ENCODE peak calls at places on chromosomes 3 and 15, in ten cellular contexts. One of them, this sample, is unnamed.

GRCh38 chr3:136725468-136725867 is 26.7 kb downstream of the STAG1 start:
- DNase-seq in T-helper 1 cell: no peak
- DNase-seq in ovary: no peak
- DNase-seq in iPS DF 6.9: no peak
- DNase-seq in fibroblast of pulmonary artery: no peak
- DNase-seq in dorsolateral prefrontal cortex: no peak
- DNase-seq in activated CD4-positive, alpha-beta T cell treated with anti-CD3 and anti-CD28 coated beads, Interleukin-2, amount 50 U/mL, for 1 hour: no peak
- DNase-seq in psoas muscle: no peak
- DNase-seq in KG1: no peak
- DNase-seq in LHCN-M2: no peak
- DNase-seq in this sample: no peak

GRCh38 chr3:18258492-18258891 is 166.6 kb downstream of the SATB1 start:
- DNase-seq in T-helper 1 cell: no peak
- DNase-seq in ovary: no peak
- DNase-seq in iPS DF 6.9: no peak
- DNase-seq in fibroblast of pulmonary artery: no peak
- DNase-seq in dorsolateral prefrontal cortex: no peak
- DNase-seq in activated CD4-positive, alpha-beta T cell treated with anti-CD3 and anti-CD28 coated beads, Interleukin-2, amount 50 U/mL, for 1 hour: no peak
- DNase-seq in psoas muscle: no peak
- DNase-seq in KG1: no peak
- DNase-seq in LHCN-M2: no peak
- DNase-seq in this sample: no peak

GRCh38 chr3:34020761-34021635 is 222.6 kb downstream of the PDCD6IP start:
- DNase-seq in T-helper 1 cell: no peak
- DNase-seq in ovary: no peak
- DNase-seq in iPS DF 6.9: no peak
- DNase-seq in fibroblast of pulmonary artery: no peak
- DNase-seq in dorsolateral prefrontal cortex: no peak
- DNase-seq in activated CD4-positive, alpha-beta T cell treated with anti-CD3 and anti-CD28 coated beads, Interleukin-2, amount 50 U/mL, for 1 hour: no peak
- DNase-seq in psoas muscle: no peak
- DNase-seq in KG1: peak
- DNase-seq in LHCN-M2: no peak
- DNase-seq in this sample: no peak

GRCh38 chr3:63413523-63413922 is 135.4 kb downstream of the SYNPR start:
- DNase-seq in T-helper 1 cell: no peak
- DNase-seq in ovary: no peak
- DNase-seq in iPS DF 6.9: peak
- DNase-seq in fibroblast of pulmonary artery: no peak
- DNase-seq in dorsolateral prefrontal cortex: no peak
- DNase-seq in activated CD4-positive, alpha-beta T cell treated with anti-CD3 and anti-CD28 coated beads, Interleukin-2, amount 50 U/mL, for 1 hour: no peak
- DNase-seq in psoas muscle: no peak
- DNase-seq in KG1: no peak
- DNase-seq in LHCN-M2: no peak
- DNase-seq in this sample: no peak

GRCh38 chr15:58243083-58243482 is 104.9 kb downstream of the AQP9 start:
- DNase-seq in T-helper 1 cell: no peak
- DNase-seq in ovary: no peak
- DNase-seq in iPS DF 6.9: no peak
- DNase-seq in fibroblast of pulmonary artery: no peak
- DNase-seq in dorsolateral prefrontal cortex: no peak
- DNase-seq in activated CD4-positive, alpha-beta T cell treated with anti-CD3 and anti-CD28 coated beads, Interleukin-2, amount 50 U/mL, for 1 hour: no peak
- DNase-seq in psoas muscle: no peak
- DNase-seq in KG1: no peak
- DNase-seq in LHCN-M2: no peak
- DNase-seq in this sample: no peak

GRCh38 chr3:69579527-69580165 is 159.6 kb upstream of the MITF start:
- DNase-seq in T-helper 1 cell: no peak
- DNase-seq in ovary: no peak
- DNase-seq in iPS DF 6.9: no peak
- DNase-seq in fibroblast of pulmonary artery: no peak
- DNase-seq in dorsolateral prefrontal cortex: no peak
- DNase-seq in activated CD4-positive, alpha-beta T cell treated with anti-CD3 and anti-CD28 coated beads, Interleukin-2, amount 50 U/mL, for 1 hour: no peak
- DNase-seq in psoas muscle: no peak
- DNase-seq in KG1: no peak
- DNase-seq in LHCN-M2: no peak
- DNase-seq in this sample: no peak

GRCh38 chr15:25268166-25268565 is 170.7 kb downstream of the UBE3A start:
- DNase-seq in T-helper 1 cell: no peak
- DNase-seq in ovary: no peak
- DNase-seq in iPS DF 6.9: no peak
- DNase-seq in fibroblast of pulmonary artery: no peak
- DNase-seq in dorsolateral prefrontal cortex: no peak
- DNase-seq in activated CD4-positive, alpha-beta T cell treated with anti-CD3 and anti-CD28 coated beads, Interleukin-2, amount 50 U/mL, for 1 hour: no peak
- DNase-seq in psoas muscle: no peak
- DNase-seq in KG1: no peak
- DNase-seq in LHCN-M2: no peak
- DNase-seq in this sample: no peak

GRCh38 chr3:66107855-66108254 is 69.1 kb upstream of the MAGI1 start:
- DNase-seq in T-helper 1 cell: no peak
- DNase-seq in ovary: no peak
- DNase-seq in iPS DF 6.9: no peak
- DNase-seq in fibroblast of pulmonary artery: peak
- DNase-seq in dorsolateral prefrontal cortex: no peak
- DNase-seq in activated CD4-positive, alpha-beta T cell treated with anti-CD3 and anti-CD28 coated beads, Interleukin-2, amount 50 U/mL, for 1 hour: no peak
- DNase-seq in psoas muscle: no peak
- DNase-seq in KG1: no peak
- DNase-seq in LHCN-M2: peak
- DNase-seq in this sample: no peak

GRCh38 chr15:87707076-87707475 is 549.5 kb downstream of the NTRK3 start:
- DNase-seq in T-helper 1 cell: no peak
- DNase-seq in ovary: no peak
- DNase-seq in iPS DF 6.9: no peak
- DNase-seq in fibroblast of pulmonary artery: no peak
- DNase-seq in dorsolateral prefrontal cortex: no peak
- DNase-seq in activated CD4-positive, alpha-beta T cell treated with anti-CD3 and anti-CD28 coated beads, Interleukin-2, amount 50 U/mL, for 1 hour: no peak
- DNase-seq in psoas muscle: no peak
- DNase-seq in KG1: no peak
- DNase-seq in LHCN-M2: no peak
- DNase-seq in this sample: no peak

GRCh38 chr3:31688847-31689246 is 156.1 kb downstream of the STT3B start:
- DNase-seq in T-helper 1 cell: no peak
- DNase-seq in ovary: no peak
- DNase-seq in iPS DF 6.9: no peak
- DNase-seq in fibroblast of pulmonary artery: no peak
- DNase-seq in dorsolateral prefrontal cortex: no peak
- DNase-seq in activated CD4-positive, alpha-beta T cell treated with anti-CD3 and anti-CD28 coated beads, Interleukin-2, amount 50 U/mL, for 1 hour: no peak
- DNase-seq in psoas muscle: no peak
- DNase-seq in KG1: no peak
- DNase-seq in LHCN-M2: no peak
- DNase-seq in this sample: no peak

GRCh38 chr3:10925436-10926260 is 66.9 kb upstream of the SLC6A1 start:
- DNase-seq in T-helper 1 cell: no peak
- DNase-seq in ovary: no peak
- DNase-seq in iPS DF 6.9: no peak
- DNase-seq in fibroblast of pulmonary artery: no peak
- DNase-seq in dorsolateral prefrontal cortex: no peak
- DNase-seq in activated CD4-positive, alpha-beta T cell treated with anti-CD3 and anti-CD28 coated beads, Interleukin-2, amount 50 U/mL, for 1 hour: no peak
- DNase-seq in psoas muscle: no peak
- DNase-seq in KG1: no peak
- DNase-seq in LHCN-M2: no peak
- DNase-seq in this sample: no peak

GRCh38 chr3:183317886-183318845 is 65.1 kb downstream of the B3GNT5 start:
- DNase-seq in T-helper 1 cell: no peak
- DNase-seq in ovary: no peak
- DNase-seq in iPS DF 6.9: no peak
- DNase-seq in fibroblast of pulmonary artery: peak
- DNase-seq in dorsolateral prefrontal cortex: no peak
- DNase-seq in activated CD4-positive, alpha-beta T cell treated with anti-CD3 and anti-CD28 coated beads, Interleukin-2, amount 50 U/mL, for 1 hour: no peak
- DNase-seq in psoas muscle: no peak
- DNase-seq in KG1: no peak
- DNase-seq in LHCN-M2: no peak
- DNase-seq in this sample: no peak

GRCh38 chr15:25939122-25939521 is 76.0 kb upstream of the ATP10A start:
- DNase-seq in T-helper 1 cell: no peak
- DNase-seq in ovary: no peak
- DNase-seq in iPS DF 6.9: no peak
- DNase-seq in fibroblast of pulmonary artery: no peak
- DNase-seq in dorsolateral prefrontal cortex: no peak
- DNase-seq in activated CD4-positive, alpha-beta T cell treated with anti-CD3 and anti-CD28 coated beads, Interleukin-2, amount 50 U/mL, for 1 hour: no peak
- DNase-seq in psoas muscle: no peak
- DNase-seq in KG1: no peak
- DNase-seq in LHCN-M2: no peak
- DNase-seq in this sample: no peak

GRCh38 chr3:150743508-150743907 is 19.5 kb downstream of the SIAH2 start:
- DNase-seq in T-helper 1 cell: no peak
- DNase-seq in ovary: no peak
- DNase-seq in iPS DF 6.9: no peak
- DNase-seq in fibroblast of pulmonary artery: peak
- DNase-seq in dorsolateral prefrontal cortex: no peak
- DNase-seq in activated CD4-positive, alpha-beta T cell treated with anti-CD3 and anti-CD28 coated beads, Interleukin-2, amount 50 U/mL, for 1 hour: no peak
- DNase-seq in psoas muscle: no peak
- DNase-seq in KG1: no peak
- DNase-seq in LHCN-M2: peak
- DNase-seq in this sample: no peak

GRCh38 chr15:56244811-56245576 is 1.3 kb upstream of the RFX7 start:
- DNase-seq in T-helper 1 cell: no peak
- DNase-seq in ovary: peak
- DNase-seq in iPS DF 6.9: no peak
- DNase-seq in fibroblast of pulmonary artery: no peak
- DNase-seq in dorsolateral prefrontal cortex: no peak
- DNase-seq in activated CD4-positive, alpha-beta T cell treated with anti-CD3 and anti-CD28 coated beads, Interleukin-2, amount 50 U/mL, for 1 hour: peak
- DNase-seq in psoas muscle: no peak
- DNase-seq in KG1: no peak
- DNase-seq in LHCN-M2: peak
- DNase-seq in this sample: peak

GRCh38 chr3:126542340-126543241 is 16.1 kb downstream of the C3orf22 start:
- DNase-seq in T-helper 1 cell: no peak
- DNase-seq in ovary: no peak
- DNase-seq in iPS DF 6.9: no peak
- DNase-seq in fibroblast of pulmonary artery: no peak
- DNase-seq in dorsolateral prefrontal cortex: peak
- DNase-seq in activated CD4-positive, alpha-beta T cell treated with anti-CD3 and anti-CD28 coated beads, Interleukin-2, amount 50 U/mL, for 1 hour: no peak
- DNase-seq in psoas muscle: peak
- DNase-seq in KG1: no peak
- DNase-seq in LHCN-M2: no peak
- DNase-seq in this sample: no peak

GRCh38 chr3:111045564-111045963 is 26.1 kb upstream of the NECTIN3 start:
- DNase-seq in T-helper 1 cell: no peak
- DNase-seq in ovary: no peak
- DNase-seq in iPS DF 6.9: no peak
- DNase-seq in fibroblast of pulmonary artery: no peak
- DNase-seq in dorsolateral prefrontal cortex: no peak
- DNase-seq in activated CD4-positive, alpha-beta T cell treated with anti-CD3 and anti-CD28 coated beads, Interleukin-2, amount 50 U/mL, for 1 hour: no peak
- DNase-seq in psoas muscle: no peak
- DNase-seq in KG1: no peak
- DNase-seq in LHCN-M2: peak
- DNase-seq in this sample: no peak

GRCh38 chr3:149831321-149831720 is 18.3 kb downstream of the RNF13 start:
- DNase-seq in T-helper 1 cell: no peak
- DNase-seq in ovary: no peak
- DNase-seq in iPS DF 6.9: no peak
- DNase-seq in fibroblast of pulmonary artery: no peak
- DNase-seq in dorsolateral prefrontal cortex: no peak
- DNase-seq in activated CD4-positive, alpha-beta T cell treated with anti-CD3 and anti-CD28 coated beads, Interleukin-2, amount 50 U/mL, for 1 hour: no peak
- DNase-seq in psoas muscle: no peak
- DNase-seq in KG1: no peak
- DNase-seq in LHCN-M2: no peak
- DNase-seq in this sample: no peak

GRCh38 chr3:135325096-135325495 is 530.0 kb downstream of the EPHB1 start:
- DNase-seq in T-helper 1 cell: no peak
- DNase-seq in ovary: no peak
- DNase-seq in iPS DF 6.9: no peak
- DNase-seq in fibroblast of pulmonary artery: no peak
- DNase-seq in dorsolateral prefrontal cortex: no peak
- DNase-seq in activated CD4-positive, alpha-beta T cell treated with anti-CD3 and anti-CD28 coated beads, Interleukin-2, amount 50 U/mL, for 1 hour: no peak
- DNase-seq in psoas muscle: no peak
- DNase-seq in KG1: no peak
- DNase-seq in LHCN-M2: no peak
- DNase-seq in this sample: no peak

GRCh38 chr3:13023251-13024055 is 49.8 kb downstream of the IQSEC1 start:
- DNase-seq in T-helper 1 cell: no peak
- DNase-seq in ovary: no peak
- DNase-seq in iPS DF 6.9: no peak
- DNase-seq in fibroblast of pulmonary artery: no peak
- DNase-seq in dorsolateral prefrontal cortex: no peak
- DNase-seq in activated CD4-positive, alpha-beta T cell treated with anti-CD3 and anti-CD28 coated beads, Interleukin-2, amount 50 U/mL, for 1 hour: no peak
- DNase-seq in psoas muscle: peak
- DNase-seq in KG1: no peak
- DNase-seq in LHCN-M2: peak
- DNase-seq in this sample: no peak

GRCh38 chr3:192183109-192183508 is 544.2 kb downstream of the FGF12 start:
- DNase-seq in T-helper 1 cell: no peak
- DNase-seq in ovary: no peak
- DNase-seq in iPS DF 6.9: no peak
- DNase-seq in fibroblast of pulmonary artery: no peak
- DNase-seq in dorsolateral prefrontal cortex: no peak
- DNase-seq in activated CD4-positive, alpha-beta T cell treated with anti-CD3 and anti-CD28 coated beads, Interleukin-2, amount 50 U/mL, for 1 hour: no peak
- DNase-seq in psoas muscle: no peak
- DNase-seq in KG1: no peak
- DNase-seq in LHCN-M2: no peak
- DNase-seq in this sample: no peak

GRCh38 chr3:58246148-58247051 is 8.8 kb downstream of the ABHD6 start:
- DNase-seq in T-helper 1 cell: no peak
- DNase-seq in ovary: no peak
- DNase-seq in iPS DF 6.9: no peak
- DNase-seq in fibroblast of pulmonary artery: no peak
- DNase-seq in dorsolateral prefrontal cortex: no peak
- DNase-seq in activated CD4-positive, alpha-beta T cell treated with anti-CD3 and anti-CD28 coated beads, Interleukin-2, amount 50 U/mL, for 1 hour: no peak
- DNase-seq in psoas muscle: no peak
- DNase-seq in KG1: no peak
- DNase-seq in LHCN-M2: no peak
- DNase-seq in this sample: no peak

GRCh38 chr3:196207159-196207832 is 3.9 kb downstream of the ZDHHC19 start:
- DNase-seq in T-helper 1 cell: no peak
- DNase-seq in ovary: peak
- DNase-seq in iPS DF 6.9: no peak
- DNase-seq in fibroblast of pulmonary artery: no peak
- DNase-seq in dorsolateral prefrontal cortex: no peak
- DNase-seq in activated CD4-positive, alpha-beta T cell treated with anti-CD3 and anti-CD28 coated beads, Interleukin-2, amount 50 U/mL, for 1 hour: no peak
- DNase-seq in psoas muscle: peak
- DNase-seq in KG1: no peak
- DNase-seq in LHCN-M2: no peak
- DNase-seq in this sample: no peak

GRCh38 chr3:59879033-59879655 is 829.3 kb upstream of the CFAP20DC start:
- DNase-seq in T-helper 1 cell: no peak
- DNase-seq in ovary: no peak
- DNase-seq in iPS DF 6.9: no peak
- DNase-seq in fibroblast of pulmonary artery: no peak
- DNase-seq in dorsolateral prefrontal cortex: no peak
- DNase-seq in activated CD4-positive, alpha-beta T cell treated with anti-CD3 and anti-CD28 coated beads, Interleukin-2, amount 50 U/mL, for 1 hour: no peak
- DNase-seq in psoas muscle: no peak
- DNase-seq in KG1: no peak
- DNase-seq in LHCN-M2: no peak
- DNase-seq in this sample: no peak

GRCh38 chr3:134793562-134793961 is 1.5 kb upstream of the EPHB1 start:
- DNase-seq in T-helper 1 cell: no peak
- DNase-seq in ovary: no peak
- DNase-seq in iPS DF 6.9: no peak
- DNase-seq in fibroblast of pulmonary artery: no peak
- DNase-seq in dorsolateral prefrontal cortex: no peak
- DNase-seq in activated CD4-positive, alpha-beta T cell treated with anti-CD3 and anti-CD28 coated beads, Interleukin-2, amount 50 U/mL, for 1 hour: no peak
- DNase-seq in psoas muscle: no peak
- DNase-seq in KG1: no peak
- DNase-seq in LHCN-M2: no peak
- DNase-seq in this sample: no peak

GRCh38 chr15:60573936-60574335 is 95.0 kb upstream of the ICE2 start:
- DNase-seq in T-helper 1 cell: peak
- DNase-seq in ovary: no peak
- DNase-seq in iPS DF 6.9: no peak
- DNase-seq in fibroblast of pulmonary artery: no peak
- DNase-seq in dorsolateral prefrontal cortex: no peak
- DNase-seq in activated CD4-positive, alpha-beta T cell treated with anti-CD3 and anti-CD28 coated beads, Interleukin-2, amount 50 U/mL, for 1 hour: peak
- DNase-seq in psoas muscle: no peak
- DNase-seq in KG1: no peak
- DNase-seq in LHCN-M2: no peak
- DNase-seq in this sample: peak

GRCh38 chr3:7734456-7734855 is 767.2 kb upstream of the LMCD1 start:
- DNase-seq in T-helper 1 cell: no peak
- DNase-seq in ovary: no peak
- DNase-seq in iPS DF 6.9: no peak
- DNase-seq in fibroblast of pulmonary artery: peak
- DNase-seq in dorsolateral prefrontal cortex: no peak
- DNase-seq in activated CD4-positive, alpha-beta T cell treated with anti-CD3 and anti-CD28 coated beads, Interleukin-2, amount 50 U/mL, for 1 hour: no peak
- DNase-seq in psoas muscle: no peak
- DNase-seq in KG1: no peak
- DNase-seq in LHCN-M2: no peak
- DNase-seq in this sample: no peak

GRCh38 chr15:90885432-90886290 is 1.4 kb downstream of the FES start:
- DNase-seq in T-helper 1 cell: peak
- DNase-seq in ovary: peak
- DNase-seq in iPS DF 6.9: no peak
- DNase-seq in fibroblast of pulmonary artery: peak
- DNase-seq in dorsolateral prefrontal cortex: peak
- DNase-seq in activated CD4-positive, alpha-beta T cell treated with anti-CD3 and anti-CD28 coated beads, Interleukin-2, amount 50 U/mL, for 1 hour: peak
- DNase-seq in psoas muscle: peak
- DNase-seq in KG1: peak
- DNase-seq in LHCN-M2: no peak
- DNase-seq in this sample: peak